ENCODE peak calls at places on chromosome 2, in six cellular contexts. U, Z, E, O, H and X are unnamed samples.

GRCh38 chr2:154439156-154439555 is 259.3 kb upstream of the KCNJ3 start:
- DNase-seq in U (no peak), Z (no peak), E (peak; percentile 13), O (no peak), H (no peak), X (no peak)

GRCh38 chr2:225274751-225275150 is 124.8 kb upstream of the NYAP2 start:
- DNase-seq in U (peak; percentile 13), Z (peak; percentile 41), E (no peak), O (no peak), H (no peak), X (no peak)

GRCh38 chr2:44233450-44234128 is 41.7 kb upstream of the SLC3A1 start:
- DNase-seq in U (peak; percentile 83), Z (peak; percentile 85), E (peak; percentile 79), O (no peak), H (no peak), X (no peak)

GRCh38 chr2:9752441-9753275 is 90.6 kb upstream of the TAF1B start:
- DNase-seq in U (peak; percentile 89), Z (peak; percentile 70), E (peak; percentile 23), O (peak; percentile 63), H (no peak), X (no peak)

GRCh38 chr2:206275274-206276160 is 1.1 kb downstream of the ZDBF2 start:
- DNase-seq in U (peak; percentile 59), Z (peak; percentile 53), E (no peak), O (no peak), H (peak; percentile 55), X (peak; percentile 44)

GRCh38 chr2:216555274-216555673 is 56.6 kb downstream of the RPL37A start:
- DNase-seq in U (no peak), Z (no peak), E (no peak), O (no peak), H (no peak), X (no peak)

GRCh38 chr2:43349944-43350343 is 123.5 kb upstream of the ZFP36L2 start:
- DNase-seq in U (no peak), Z (peak; percentile 87), E (peak; percentile 90), O (no peak), H (no peak), X (no peak)

GRCh38 chr2:110717734-110718133 is 14.6 kb upstream of the ACOXL start:
- DNase-seq in U (no peak), Z (no peak), E (no peak), O (no peak), H (no peak), X (no peak)

GRCh38 chr2:240635116-240635997 is 10.1 kb downstream of the GPR35 start:
- DNase-seq in U (no peak), Z (no peak), E (no peak), O (no peak), H (no peak), X (no peak)

GRCh38 chr2:226440119-226440917 is 359.3 kb downstream of the IRS1 start:
- DNase-seq in U (no peak), Z (peak; percentile 66), E (peak; percentile 60), O (no peak), H (no peak), X (no peak)

GRCh38 chr2:24925815-24926214 is 5.8 kb upstream of the ADCY3 start:
- DNase-seq in U (no peak), Z (no peak), E (no peak), O (no peak), H (no peak), X (no peak)

GRCh38 chr2:40273623-40274236 is 178.2 kb downstream of the SLC8A1 start:
- DNase-seq in U (no peak), Z (peak; percentile 21), E (no peak), O (no peak), H (no peak), X (no peak)

GRCh38 chr2:176087330-176088047 is 3.7 kb upstream of the EVX2 start:
- DNase-seq in U (no peak), Z (no peak), E (no peak), O (no peak), H (no peak), X (no peak)

GRCh38 chr2:228401065-228401912 is 219.8 kb upstream of the SPHKAP start:
- DNase-seq in U (no peak), Z (no peak), E (no peak), O (peak; percentile 0), H (no peak), X (no peak)

GRCh38 chr2:232635820-232636219 is 2.4 kb downstream of the EFHD1 start:
- DNase-seq in U (no peak), Z (no peak), E (no peak), O (no peak), H (no peak), X (no peak)

GRCh38 chr2:173806761-173807160 is 158.4 kb downstream of the SP3 start:
- DNase-seq in U (no peak), Z (peak; percentile 4), E (no peak), O (no peak), H (no peak), X (no peak)

GRCh38 chr2:134193006-134193405 is 60.9 kb upstream of the MGAT5 start:
- DNase-seq in U (peak; percentile 4), Z (peak; percentile 82), E (no peak), O (no peak), H (no peak), X (no peak)

GRCh38 chr2:241324775-241325174 is 9.1 kb downstream of the SEPTIN2 start:
- DNase-seq in U (no peak), Z (no peak), E (no peak), O (no peak), H (no peak), X (no peak)

GRCh38 chr2:85445316-85446295 is 27.1 kb downstream of the SH2D6 start:
- DNase-seq in U (peak; percentile 67), Z (peak; percentile 84), E (no peak), O (no peak), H (no peak), X (no peak)

GRCh38 chr2:3827673-3828575 is 124.5 kb downstream of the DCDC2C start:
- DNase-seq in U (peak; percentile 35), Z (peak; percentile 36), E (no peak), O (peak; percentile 36), H (no peak), X (peak; percentile 29)

GRCh38 chr2:240469747-240470146 is 34.3 kb downstream of the GPC1 start:
- DNase-seq in U (no peak), Z (no peak), E (no peak), O (no peak), H (no peak), X (no peak)

GRCh38 chr2:143259368-143259958 is 130.2 kb downstream of the ARHGAP15 start:
- DNase-seq in U (peak; percentile 68), Z (peak; percentile 73), E (peak; percentile 63), O (peak; percentile 73), H (peak; percentile 36), X (peak; percentile 45)

GRCh38 chr2:65018141-65018582 is 29.0 kb downstream of the SLC1A4 start:
- DNase-seq in U (no peak), Z (no peak), E (no peak), O (no peak), H (no peak), X (no peak)

GRCh38 chr2:39512434-39512935 is 75.4 kb upstream of the MAP4K3 start:
- DNase-seq in U (no peak), Z (no peak), E (no peak), O (peak; percentile 42), H (no peak), X (no peak)

GRCh38 chr2:240914645-240915525 is 8.7 kb downstream of the CROCC2 start:
- DNase-seq in U (no peak), Z (no peak), E (no peak), O (no peak), H (no peak), X (no peak)

GRCh38 chr2:237515166-237515565 is 28.1 kb downstream of the MLPH start:
- DNase-seq in U (no peak), Z (no peak), E (no peak), O (no peak), H (no peak), X (no peak)
- TF ChIP-seq BHLHE40 in U (no peak), Z (no peak), E (no peak), O (no peak), H (no peak), X (no peak)

GRCh38 chr2:149903626-149904025 is 316.1 kb upstream of the MMADHC start:
- DNase-seq in U (no peak), Z (peak; percentile 38), E (no peak), O (no peak), H (no peak), X (no peak)

GRCh38 chr2:149901231-149901859 is 313.8 kb upstream of the MMADHC start:
- DNase-seq in U (no peak), Z (peak; percentile 39), E (no peak), O (no peak), H (no peak), X (no peak)

GRCh38 chr2:149904352-149904751 is 316.8 kb upstream of the MMADHC start:
- DNase-seq in U (no peak), Z (no peak), E (no peak), O (no peak), H (no peak), X (no peak)

GRCh38 chr2:149904816-149905215 is 317.2 kb upstream of the MMADHC start:
- DNase-seq in U (no peak), Z (no peak), E (no peak), O (no peak), H (no peak), X (no peak)

GRCh38 chr2:149902104-149902503 is 314.5 kb upstream of the MMADHC start:
- DNase-seq in U (no peak), Z (no peak), E (no peak), O (no peak), H (no peak), X (no peak)
- TF ChIP-seq BHLHE40 in U (no peak), Z (no peak), E (no peak), O (no peak), H (no peak), X (no peak)

DNA sequence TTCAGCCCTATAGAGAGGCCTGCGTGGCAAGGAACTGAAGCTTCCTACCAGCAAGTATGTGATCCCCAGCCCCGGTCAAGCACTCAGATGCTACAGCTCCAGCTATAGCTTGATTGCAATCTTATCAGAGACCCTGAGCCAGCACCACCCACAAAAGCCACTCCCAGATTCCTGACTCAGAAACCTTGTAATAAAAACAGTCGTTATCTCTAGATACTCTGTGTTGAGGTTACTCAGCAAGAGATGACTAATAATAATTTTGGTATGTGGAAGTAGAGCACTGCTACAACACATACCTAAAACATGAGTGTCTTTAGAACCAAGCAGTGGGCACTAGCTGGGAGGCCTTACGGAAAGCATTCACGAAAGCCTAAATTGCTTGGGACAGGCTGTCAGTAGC is 216.9 kb downstream of the UXS1 start:
- DNase-seq in U (peak; percentile 30), Z (peak; percentile 86), E (peak; percentile 33), O (peak; percentile 6), H (no peak), X (no peak)
- TF ChIP-seq BHLHE40 in U (no peak), Z (no peak), E (no peak), O (no peak), H (no peak), X (no peak)

GRCh38 chr2:127012868-127013267 is 94.1 kb downstream of the BIN1 start:
- DNase-seq in U (no peak), Z (peak; percentile 45), E (no peak), O (no peak), H (no peak), X (no peak)

GRCh38 chr2:127008265-127008664 is 98.7 kb downstream of the BIN1 start:
- DNase-seq in U (no peak), Z (no peak), E (no peak), O (no peak), H (no peak), X (no peak)

GRCh38 chr2:127011796-127012195 is 95.2 kb downstream of the BIN1 start:
- DNase-seq in U (no peak), Z (no peak), E (no peak), O (no peak), H (no peak), X (no peak)

GRCh38 chr2:127012215-127012614 is 94.7 kb downstream of the BIN1 start:
- DNase-seq in U (no peak), Z (no peak), E (no peak), O (no peak), H (no peak), X (no peak)

GRCh38 chr2:127011136-127011740 is 95.7 kb downstream of the BIN1 start:
- DNase-seq in U (no peak), Z (no peak), E (no peak), O (no peak), H (no peak), X (no peak)
- TF ChIP-seq BHLHE40 in U (no peak), Z (no peak), E (no peak), O (no peak), H (no peak), X (no peak)